ENCODE peak calls at places on chromosomes 16 and 17, in five cellular contexts. R, F, A, Q and U are unnamed samples.

GRCh38 chr17:79049821-79050220 is 24.8 kb upstream of the ENGASE start:
- DNase-seq in R (no peak), F (no peak), A (no peak), Q (no peak), U (no peak)

GRCh38 chr17:72631568-72631967 is 460.9 kb downstream of the SLC39A11 start:
- DNase-seq in R (peak), F (peak), A (no peak), Q (no peak), U (no peak)

GRCh38 chr17:76384222-76384986 is at the start of gene SPHK1:
- DNase-seq in R (peak), F (peak), A (no peak), Q (no peak), U (no peak)

GRCh38 chr17:37493249-37494027 is 3.7 kb downstream of the DUSP14 start:
- DNase-seq in R (no peak), F (peak), A (no peak), Q (no peak), U (no peak)

GRCh38 chr17:78588258-78589030 is 11.2 kb upstream of the DNAH17 start:
- DNase-seq in R (peak), F (no peak), A (no peak), Q (no peak), U (no peak)

GRCh38 chr17:45584092-45585036 is 93.8 kb upstream of the PLEKHM1 start:
- DNase-seq in R (no peak), F (peak), A (no peak), Q (no peak), U (peak)

GRCh38 chr16:2035431-2036199 is 8.9 kb downstream of the NHERF2 start:
- DNase-seq in R (peak), F (peak), A (no peak), Q (no peak), U (peak)

GRCh38 chr17:69326302-69327059 is 452 bp downstream of the ABCA5 start:
- DNase-seq in R (peak), F (peak), A (no peak), Q (no peak), U (peak)

GRCh38 chr17:64198711-64199110 is 64.3 kb downstream of the TEX2 start:
- DNase-seq in R (no peak), F (no peak), A (no peak), Q (no peak), U (no peak)

GRCh38 chr16:85812811-85813700 is 13.6 kb downstream of the COX4I1 start:
- DNase-seq in R (no peak), F (no peak), A (no peak), Q (peak), U (no peak)

GRCh38 chr17:66165537-66166123 is 26.3 kb downstream of the CEP112 start:
- DNase-seq in R (peak), F (peak), A (peak), Q (no peak), U (no peak)